ENCODE peak calls at places on chromosomes 1 and 21, in six cellular contexts. S, D, Y, T, A and K are unnamed samples.

GRCh38 chr21:44337941-44338895 is 972 bp downstream of the CFAP410 start:
- DNase-seq in S (peak; percentile 46), D (peak; percentile 78), Y (peak; percentile 81), T (peak; percentile 61), A (peak; percentile 64), K (peak; percentile 69)

GRCh38 chr1:152479792-152480595 is 30.6 kb upstream of the LCE5A start:
- DNase-seq in S (peak; percentile 71), D (peak; percentile 38), Y (peak; percentile 37), T (peak; percentile 41), A (peak; percentile 23), K (peak; percentile 69)

GRCh38 chr1:15452866-15453571 is 3.5 kb upstream of the CELA2A start:
- DNase-seq in S (no peak), D (no peak), Y (no peak), T (no peak), A (no peak), K (no peak)

GRCh38 chr1:232221790-232222499 is 408.0 kb downstream of the SIPA1L2 start:
- DNase-seq in S (peak; percentile 37), D (peak; percentile 28), Y (no peak), T (peak; percentile 56), A (no peak), K (no peak)

GRCh38 chr1:159088050-159088449 is 11.5 kb upstream of the AIM2 start:
- DNase-seq in S (peak; percentile 93), D (no peak), Y (peak; percentile 31), T (peak; percentile 76), A (no peak), K (peak; percentile 75)

GRCh38 chr1:218346391-218347204 is 1.5 kb downstream of the TGFB2 start:
- DNase-seq in S (peak; percentile 61), D (no peak), Y (peak; percentile 22), T (peak; percentile 55), A (peak; percentile 26), K (peak; percentile 44)

GRCh38 chr21:38994014-38994413 is 188.3 kb downstream of the ETS2 start:
- DNase-seq in S (no peak), D (no peak), Y (no peak), T (no peak), A (no peak), K (no peak)

GRCh38 chr1:50967416-50968020 is 2.5 kb upstream of the CDKN2C start:
- DNase-seq in S (peak; percentile 48), D (no peak), Y (peak; percentile 46), T (peak; percentile 52), A (no peak), K (peak; percentile 33)

GRCh38 chr1:167121375-167122120 is 27.7 kb downstream of the STYXL2 start:
- DNase-seq in S (peak; percentile 53), D (peak; percentile 68), Y (peak; percentile 13), T (no peak), A (no peak), K (peak; percentile 35)

GRCh38 chr21:44778499-44778911 is 23.1 kb downstream of the UBE2G2 start:
- DNase-seq in S (no peak), D (no peak), Y (no peak), T (no peak), A (no peak), K (no peak)